ENCODE peak calls at places on chromosomes 2 and 18, in eight cellular contexts. One of them, this sample, is unnamed.

GRCh38 chr2:45643543-45644542 is 7.6 kb upstream of the PRKCE start:
- DNase-seq in lower lobe of right lung: peak; percentile 82
- DNase-seq in HFFc6: no peak
- DNase-seq in GM12864: no peak
- DNase-seq in Peyer's patch: peak; percentile 78
- DNase-seq in endodermal cell: peak; percentile 90
- DNase-seq in GM23338: peak; percentile 80
- DNase-seq in tibial nerve: peak; percentile 37
- DNase-seq in this sample: no peak

GRCh38 chr18:57258131-57258777 is 94.1 kb upstream of the ST8SIA3 start:
- DNase-seq in lower lobe of right lung: no peak
- DNase-seq in HFFc6: no peak
- DNase-seq in GM12864: no peak
- DNase-seq in Peyer's patch: no peak
- DNase-seq in endodermal cell: no peak
- DNase-seq in GM23338: no peak
- DNase-seq in tibial nerve: no peak
- DNase-seq in this sample: no peak

GRCh38 chr2:207928079-207928478 is 97.2 kb downstream of the PLEKHM3 start:
- DNase-seq in lower lobe of right lung: no peak
- DNase-seq in HFFc6: no peak
- DNase-seq in GM12864: no peak
- DNase-seq in Peyer's patch: no peak
- DNase-seq in endodermal cell: no peak
- DNase-seq in GM23338: no peak
- DNase-seq in tibial nerve: no peak
- DNase-seq in this sample: no peak

GRCh38 chr2:238784671-238785527 is 63.0 kb upstream of the TWIST2 start:
- DNase-seq in lower lobe of right lung: peak; percentile 77
- DNase-seq in HFFc6: peak; percentile 74
- DNase-seq in GM12864: peak; percentile 7
- DNase-seq in Peyer's patch: peak; percentile 81
- DNase-seq in endodermal cell: peak; percentile 86
- DNase-seq in GM23338: peak; percentile 85
- DNase-seq in tibial nerve: peak; percentile 39
- DNase-seq in this sample: no peak

GRCh38 chr2:81598437-81598836 is 1293.9 kb upstream of the LRRTM1 start:
- DNase-seq in lower lobe of right lung: no peak
- DNase-seq in HFFc6: no peak
- DNase-seq in GM12864: no peak
- DNase-seq in Peyer's patch: no peak
- DNase-seq in endodermal cell: no peak
- DNase-seq in GM23338: no peak
- DNase-seq in tibial nerve: no peak
- DNase-seq in this sample: no peak

GRCh38 chr2:86420913-86421312 is 20.3 kb upstream of the KDM3A start:
- DNase-seq in lower lobe of right lung: no peak
- DNase-seq in HFFc6: no peak
- DNase-seq in GM12864: no peak
- DNase-seq in Peyer's patch: no peak
- DNase-seq in endodermal cell: no peak
- DNase-seq in GM23338: no peak
- DNase-seq in tibial nerve: no peak
- DNase-seq in this sample: no peak

GRCh38 chr2:102782916-102783315 is 21.1 kb downstream of the TMEM182 start:
- DNase-seq in lower lobe of right lung: no peak
- DNase-seq in HFFc6: no peak
- DNase-seq in GM12864: no peak
- DNase-seq in Peyer's patch: no peak
- DNase-seq in endodermal cell: no peak
- DNase-seq in GM23338: peak; percentile 27
- DNase-seq in tibial nerve: no peak
- DNase-seq in this sample: no peak

GRCh38 chr18:8689431-8689830 is 15.9 kb upstream of the MTCL1 start:
- DNase-seq in lower lobe of right lung: no peak
- DNase-seq in HFFc6: no peak
- DNase-seq in GM12864: no peak
- DNase-seq in Peyer's patch: no peak
- DNase-seq in endodermal cell: no peak
- DNase-seq in GM23338: no peak
- DNase-seq in tibial nerve: no peak
- DNase-seq in this sample: no peak

GRCh38 chr18:5294113-5294617 is 1.4 kb downstream of the ZBTB14 start:
- DNase-seq in lower lobe of right lung: peak; percentile 70
- DNase-seq in HFFc6: no peak
- DNase-seq in GM12864: no peak
- DNase-seq in Peyer's patch: peak; percentile 83
- DNase-seq in endodermal cell: no peak
- DNase-seq in GM23338: no peak
- DNase-seq in tibial nerve: peak; percentile 20
- DNase-seq in this sample: no peak

GRCh38 chr2:142531375-142531774 is 346.1 kb upstream of the KYNU start:
- DNase-seq in lower lobe of right lung: no peak
- DNase-seq in HFFc6: no peak
- DNase-seq in GM12864: no peak
- DNase-seq in Peyer's patch: no peak
- DNase-seq in endodermal cell: no peak
- DNase-seq in GM23338: no peak
- DNase-seq in tibial nerve: no peak
- DNase-seq in this sample: no peak

GRCh38 chr2:199136681-199137080 is 321.1 kb downstream of the SATB2 start:
- DNase-seq in lower lobe of right lung: no peak
- DNase-seq in HFFc6: peak; percentile 56
- DNase-seq in GM12864: no peak
- DNase-seq in Peyer's patch: no peak
- DNase-seq in endodermal cell: no peak
- DNase-seq in GM23338: no peak
- DNase-seq in tibial nerve: no peak
- DNase-seq in this sample: no peak

GRCh38 chr18:76361219-76361618 is 133.8 kb downstream of the ZNF516 start:
- DNase-seq in lower lobe of right lung: no peak
- DNase-seq in HFFc6: no peak
- DNase-seq in GM12864: no peak
- DNase-seq in Peyer's patch: no peak
- DNase-seq in endodermal cell: no peak
- DNase-seq in GM23338: no peak
- DNase-seq in tibial nerve: no peak
- DNase-seq in this sample: no peak

GRCh38 chr2:199364153-199364552 is 93.6 kb downstream of the SATB2 start:
- DNase-seq in lower lobe of right lung: no peak
- DNase-seq in HFFc6: no peak
- DNase-seq in GM12864: no peak
- DNase-seq in Peyer's patch: no peak
- DNase-seq in endodermal cell: no peak
- DNase-seq in GM23338: no peak
- DNase-seq in tibial nerve: no peak
- DNase-seq in this sample: no peak

GRCh38 chr2:119106301-119106897 is 52.2 kb downstream of the C1QL2 start:
- DNase-seq in lower lobe of right lung: no peak
- DNase-seq in HFFc6: no peak
- DNase-seq in GM12864: no peak
- DNase-seq in Peyer's patch: no peak
- DNase-seq in endodermal cell: peak; percentile 93
- DNase-seq in GM23338: peak; percentile 83
- DNase-seq in tibial nerve: no peak
- DNase-seq in this sample: no peak

GRCh38 chr2:205364261-205364660 is 318.0 kb upstream of the NRP2 start:
- DNase-seq in lower lobe of right lung: no peak
- DNase-seq in HFFc6: no peak
- DNase-seq in GM12864: no peak
- DNase-seq in Peyer's patch: no peak
- DNase-seq in endodermal cell: peak; percentile 61
- DNase-seq in GM23338: peak; percentile 62
- DNase-seq in tibial nerve: no peak
- DNase-seq in this sample: no peak

GRCh38 chr18:5729983-5730699 is 165.2 kb downstream of the TMEM200C start:
- DNase-seq in lower lobe of right lung: no peak
- DNase-seq in HFFc6: no peak
- DNase-seq in GM12864: no peak
- DNase-seq in Peyer's patch: peak; percentile 63
- DNase-seq in endodermal cell: no peak
- DNase-seq in GM23338: no peak
- DNase-seq in tibial nerve: peak; percentile 23
- DNase-seq in this sample: no peak

GRCh38 chr2:7180641-7181370 is 263.6 kb downstream of the RNF144A start:
- DNase-seq in lower lobe of right lung: no peak
- DNase-seq in HFFc6: no peak
- DNase-seq in GM12864: no peak
- DNase-seq in Peyer's patch: no peak
- DNase-seq in endodermal cell: no peak
- DNase-seq in GM23338: peak; percentile 8
- DNase-seq in tibial nerve: no peak
- DNase-seq in this sample: no peak

GRCh38 chr2:851078-851477 is 99.6 kb upstream of the SNTG2 start:
- DNase-seq in lower lobe of right lung: no peak
- DNase-seq in HFFc6: no peak
- DNase-seq in GM12864: no peak
- DNase-seq in Peyer's patch: no peak
- DNase-seq in endodermal cell: no peak
- DNase-seq in GM23338: no peak
- DNase-seq in tibial nerve: no peak
- DNase-seq in this sample: no peak

GRCh38 chr2:156517419-156517818 is 81.2 kb downstream of the GPD2 start:
- DNase-seq in lower lobe of right lung: no peak
- DNase-seq in HFFc6: no peak
- DNase-seq in GM12864: no peak
- DNase-seq in Peyer's patch: no peak
- DNase-seq in endodermal cell: no peak
- DNase-seq in GM23338: no peak
- DNase-seq in tibial nerve: no peak
- DNase-seq in this sample: no peak

GRCh38 chr2:220335591-220335915 is 708.1 kb downstream of the SLC4A3 start:
- DNase-seq in lower lobe of right lung: no peak
- DNase-seq in HFFc6: no peak
- DNase-seq in GM12864: no peak
- DNase-seq in Peyer's patch: no peak
- DNase-seq in endodermal cell: no peak
- DNase-seq in GM23338: no peak
- DNase-seq in tibial nerve: no peak
- DNase-seq in this sample: no peak

GRCh38 chr2:226699321-226699720 is 100.3 kb downstream of the IRS1 start:
- DNase-seq in lower lobe of right lung: no peak
- DNase-seq in HFFc6: peak; percentile 39
- DNase-seq in GM12864: no peak
- DNase-seq in Peyer's patch: peak; percentile 66
- DNase-seq in endodermal cell: no peak
- DNase-seq in GM23338: no peak
- DNase-seq in tibial nerve: peak; percentile 19
- DNase-seq in this sample: no peak

GRCh38 chr2:46857871-46858696 is 57.5 kb downstream of the MCFD2 start:
- DNase-seq in lower lobe of right lung: no peak
- DNase-seq in HFFc6: peak; percentile 95
- DNase-seq in GM12864: no peak
- DNase-seq in Peyer's patch: peak; percentile 74
- DNase-seq in endodermal cell: no peak
- DNase-seq in GM23338: no peak
- DNase-seq in tibial nerve: no peak
- DNase-seq in this sample: no peak

GRCh38 chr2:11236335-11236734 is 81.1 kb downstream of the SLC66A3 start:
- DNase-seq in lower lobe of right lung: no peak
- DNase-seq in HFFc6: no peak
- DNase-seq in GM12864: no peak
- DNase-seq in Peyer's patch: no peak
- DNase-seq in endodermal cell: no peak
- DNase-seq in GM23338: no peak
- DNase-seq in tibial nerve: no peak
- DNase-seq in this sample: no peak

GRCh38 chr2:44342854-44343253 is 18.4 kb downstream of the PREPL start:
- DNase-seq in lower lobe of right lung: no peak
- DNase-seq in HFFc6: no peak
- DNase-seq in GM12864: no peak
- DNase-seq in Peyer's patch: no peak
- DNase-seq in endodermal cell: no peak
- DNase-seq in GM23338: peak; percentile 36
- DNase-seq in tibial nerve: no peak
- DNase-seq in this sample: no peak
- TF ChIP-seq CTCF in lower lobe of right lung: peak; percentile 14
- TF ChIP-seq CTCF in HFFc6: peak; percentile 56
- TF ChIP-seq CTCF in GM12864: peak; percentile 21
- TF ChIP-seq CTCF in Peyer's patch: peak; percentile 55
- TF ChIP-seq CTCF in endodermal cell: peak; percentile 83
- TF ChIP-seq CTCF in GM23338: peak; percentile 57
- TF ChIP-seq CTCF in tibial nerve: peak; percentile 15
- TF ChIP-seq CTCF in this sample: peak; percentile 75

DNA sequence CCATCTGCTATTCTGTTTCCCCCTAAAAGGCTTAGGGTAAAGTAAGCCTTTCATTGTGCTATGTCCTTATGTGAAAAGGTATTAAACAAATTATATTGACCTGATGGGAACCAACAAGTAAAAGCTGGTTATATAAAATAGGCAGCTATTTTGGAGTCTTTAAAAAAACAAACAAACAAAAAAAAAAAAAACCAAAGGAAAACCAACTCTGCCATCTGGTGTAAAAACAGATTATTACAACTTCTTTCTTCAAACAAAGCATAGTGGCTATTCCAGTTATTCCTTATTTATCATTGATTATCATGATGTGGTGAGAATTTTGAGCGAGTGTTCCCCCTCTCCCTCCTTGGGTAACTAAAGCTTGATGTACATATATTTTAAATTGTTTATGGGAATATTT is 122.3 kb upstream of the FHL2 start:
- DNase-seq in lower lobe of right lung: no peak
- DNase-seq in HFFc6: no peak
- DNase-seq in GM12864: no peak
- DNase-seq in Peyer's patch: no peak
- DNase-seq in endodermal cell: no peak
- DNase-seq in GM23338: peak; percentile 47
- DNase-seq in tibial nerve: no peak
- DNase-seq in this sample: no peak
- TF ChIP-seq CTCF in lower lobe of right lung: peak; percentile 45
- TF ChIP-seq CTCF in HFFc6: peak; percentile 91
- TF ChIP-seq CTCF in GM12864: peak; percentile 19
- TF ChIP-seq CTCF in Peyer's patch: peak; percentile 73
- TF ChIP-seq CTCF in endodermal cell: peak; percentile 81
- TF ChIP-seq CTCF in GM23338: peak; percentile 73
- TF ChIP-seq CTCF in tibial nerve: peak; percentile 58
- TF ChIP-seq CTCF in this sample: peak; percentile 94

GRCh38 chr2:12953596-12953995 is 236.9 kb downstream of the TRIB2 start:
- DNase-seq in lower lobe of right lung: no peak
- DNase-seq in HFFc6: no peak
- DNase-seq in GM12864: no peak
- DNase-seq in Peyer's patch: no peak
- DNase-seq in endodermal cell: no peak
- DNase-seq in GM23338: no peak
- DNase-seq in tibial nerve: no peak
- DNase-seq in this sample: no peak
- TF ChIP-seq CTCF in lower lobe of right lung: no peak
- TF ChIP-seq CTCF in HFFc6: no peak
- TF ChIP-seq CTCF in GM12864: no peak
- TF ChIP-seq CTCF in Peyer's patch: no peak
- TF ChIP-seq CTCF in endodermal cell: no peak
- TF ChIP-seq CTCF in GM23338: no peak
- TF ChIP-seq CTCF in tibial nerve: no peak
- TF ChIP-seq CTCF in this sample: no peak

DNA sequence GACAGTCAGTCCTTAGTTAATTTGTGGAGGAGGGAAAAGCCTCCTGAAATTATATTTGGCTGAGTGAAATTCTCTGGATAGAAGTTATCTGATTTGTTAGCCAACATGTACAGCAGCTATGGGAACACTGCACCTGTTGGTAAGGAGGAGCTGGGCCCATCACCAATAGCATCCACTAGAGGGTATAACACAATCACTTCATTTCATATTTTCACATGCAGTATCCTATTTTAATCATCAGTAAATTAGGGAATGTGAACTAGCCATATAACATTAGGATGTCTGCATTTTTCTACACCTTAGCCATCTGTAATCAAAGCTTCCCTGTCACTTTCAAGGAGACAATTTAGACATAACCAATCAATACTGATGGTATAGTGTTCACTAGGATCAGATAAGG is 818.4 kb upstream of the CDH2 start:
- DNase-seq in lower lobe of right lung: no peak
- DNase-seq in HFFc6: no peak
- DNase-seq in GM12864: no peak
- DNase-seq in Peyer's patch: no peak
- DNase-seq in endodermal cell: no peak
- DNase-seq in GM23338: no peak
- DNase-seq in tibial nerve: no peak
- DNase-seq in this sample: no peak
- TF ChIP-seq CTCF in lower lobe of right lung: no peak
- TF ChIP-seq CTCF in HFFc6: peak; percentile 70
- TF ChIP-seq CTCF in GM12864: no peak
- TF ChIP-seq CTCF in Peyer's patch: no peak
- TF ChIP-seq CTCF in endodermal cell: peak; percentile 62
- TF ChIP-seq CTCF in GM23338: peak; percentile 39
- TF ChIP-seq CTCF in tibial nerve: no peak
- TF ChIP-seq CTCF in this sample: peak; percentile 67